ENCODE peak calls at places on chromosome 10, in seven cellular contexts. V is astrocyte; H is CD4-positive, alpha-beta memory T cell; I is pancreas; Q is stomach; C is tibial artery; N is cardiac muscle cell. X is an unnamed sample.

GRCh38 chr10:116728526-116729096 is 13.8 kb downstream of the HSPA12A start:
- DNase-seq in V (peak; percentile 92), H (no peak), I (no peak), Q (no peak), C (no peak), N (no peak), X (no peak)

GRCh38 chr10:102718220-102718619 is 3.8 kb downstream of the SFXN2 start:
- DNase-seq in V (peak; percentile 60), H (no peak), I (no peak), Q (no peak), C (no peak), N (peak; percentile 67), X (no peak)

GRCh38 chr10:42970451-42971250 is 106.2 kb upstream of the RET start:
- DNase-seq in V (no peak), H (no peak), I (no peak), Q (peak; percentile 22), C (peak; percentile 55), N (no peak), X (no peak)

GRCh38 chr10:51034769-51035168 is 39.5 kb upstream of the PRKG1 start:
- DNase-seq in V (no peak), H (no peak), I (no peak), Q (no peak), C (no peak), N (no peak), X (no peak)

GRCh38 chr10:61819208-61819607 is 82.3 kb upstream of the ARID5B start:
- DNase-seq in V (no peak), H (no peak), I (no peak), Q (no peak), C (no peak), N (no peak), X (no peak)

GRCh38 chr10:625335-625699 is 64.2 kb downstream of the DIP2C start:
- DNase-seq in V (peak; percentile 24), H (no peak), I (peak; percentile 28), Q (no peak), C (peak; percentile 80), N (peak; percentile 15), X (no peak)

GRCh38 chr10:34484164-34484563 is 330.9 kb downstream of the PARD3 start:
- DNase-seq in V (no peak), H (no peak), I (no peak), Q (no peak), C (no peak), N (no peak), X (no peak)

GRCh38 chr10:116470071-116470470 is 42.4 kb downstream of the PNLIPRP3 start:
- DNase-seq in V (no peak), H (no peak), I (no peak), Q (no peak), C (no peak), N (no peak), X (no peak)

GRCh38 chr10:60182691-60183090 is 207.0 kb downstream of the ANK3 start:
- DNase-seq in V (peak; percentile 57), H (no peak), I (no peak), Q (no peak), C (no peak), N (no peak), X (no peak)

GRCh38 chr10:58158806-58159205 is 108.9 kb downstream of the IPMK start:
- DNase-seq in V (peak; percentile 59), H (no peak), I (no peak), Q (no peak), C (no peak), N (no peak), X (no peak)

GRCh38 chr10:47311900-47312662 is 10.2 kb upstream of the GDF2 start:
- DNase-seq in V (peak; percentile 18), H (peak; percentile 79), I (peak; percentile 84), Q (peak; percentile 87), C (peak; percentile 89), N (peak; percentile 89), X (peak; percentile 32)

GRCh38 chr10:33129181-33129928 is 171.3 kb upstream of the ITGB1 start:
- DNase-seq in V (peak; percentile 99), H (no peak), I (no peak), Q (no peak), C (no peak), N (no peak), X (no peak)

GRCh38 chr10:27360581-27361172 is 120.1 kb upstream of the ACBD5 start:
- DNase-seq in V (peak; percentile 42), H (peak; percentile 80), I (peak; percentile 46), Q (peak; percentile 84), C (peak; percentile 75), N (peak; percentile 82), X (peak; percentile 53)

GRCh38 chr10:74542077-74542476 is 284.3 kb upstream of the KAT6B start:
- DNase-seq in V (peak; percentile 47), H (no peak), I (no peak), Q (no peak), C (peak; percentile 66), N (no peak), X (no peak)

GRCh38 chr10:68348265-68348741 is 15.6 kb upstream of the PBLD start:
- DNase-seq in V (peak; percentile 27), H (peak; percentile 49), I (no peak), Q (peak; percentile 36), C (no peak), N (peak; percentile 57), X (peak; percentile 58)

GRCh38 chr10:5534880-5535856 is 10.4 kb downstream of the CALML3 start:
- DNase-seq in V (no peak), H (no peak), I (no peak), Q (no peak), C (peak; percentile 56), N (no peak), X (no peak)

GRCh38 chr10:36608251-36608650 is 517.1 kb upstream of the ANKRD30A start:
- DNase-seq in V (peak; percentile 68), H (no peak), I (no peak), Q (no peak), C (no peak), N (no peak), X (no peak)

GRCh38 chr10:95403690-95404459 is 113.1 kb upstream of the PDLIM1 start:
- DNase-seq in V (no peak), H (no peak), I (no peak), Q (no peak), C (no peak), N (peak; percentile 53), X (no peak)

GRCh38 chr10:14009315-14010082 is 321.2 kb downstream of the FRMD4A start:
- DNase-seq in V (peak; percentile 93), H (peak; percentile 71), I (no peak), Q (no peak), C (no peak), N (no peak), X (no peak)

GRCh38 chr10:18601321-18601720 is 50.1 kb downstream of the NSUN6 start:
- DNase-seq in V (no peak), H (no peak), I (no peak), Q (no peak), C (no peak), N (no peak), X (no peak)

GRCh38 chr10:24616536-24616935 is 107.2 kb downstream of the ARHGAP21 start:
- DNase-seq in V (peak; percentile 22), H (no peak), I (no peak), Q (no peak), C (no peak), N (no peak), X (no peak)

GRCh38 chr10:96716396-96716795 is 3.9 kb downstream of the PIK3AP1 start:
- DNase-seq in V (no peak), H (no peak), I (no peak), Q (no peak), C (no peak), N (no peak), X (no peak)
- H3K36me3 ChIP-seq in V (no peaks in the 10 kb centered on the region), H (no peaks in the 10 kb centered on the region), I (no peaks in the 10 kb centered on the region), Q (no peaks in the 10 kb centered on the region), C (no peaks in the 10 kb centered on the region), N (no peaks in the 10 kb centered on the region), X (peaks cover 2% of the 10 kb centered on the region)

GRCh38 chr10:114943000-114943399 is 5.0 kb downstream of the TRUB1 start:
- DNase-seq in V (no peak), H (no peak), I (no peak), Q (no peak), C (no peak), N (no peak), X (no peak)
- H3K36me3 ChIP-seq in V (peaks cover 28% of the 10 kb centered on the region), H (peaks cover 25% of the 10 kb centered on the region), I (peaks cover 9% of the 10 kb centered on the region), Q (peaks cover 60% of the 10 kb centered on the region), C (peaks cover 49% of the 10 kb centered on the region), N (peaks cover 22% of the 10 kb centered on the region), X (peaks cover 14% of the 10 kb centered on the region)

GRCh38 chr10:132205650-132206376 is 19.1 kb downstream of the DPYSL4 start:
- DNase-seq in V (no peak), H (no peak), I (no peak), Q (no peak), C (no peak), N (no peak), X (no peak)

GRCh38 chr10:132206806-132207535 is 20.2 kb downstream of the DPYSL4 start:
- DNase-seq in V (no peak), H (no peak), I (no peak), Q (no peak), C (no peak), N (no peak), X (no peak)

GRCh38 chr10:132207536-132208488 is 21.1 kb downstream of the DPYSL4 start:
- DNase-seq in V (no peak), H (no peak), I (no peak), Q (no peak), C (no peak), N (no peak), X (no peak)

GRCh38 chr10:132204781-132205473 is 18.2 kb downstream of the DPYSL4 start:
- DNase-seq in V (no peak), H (no peak), I (no peak), Q (no peak), C (no peak), N (no peak), X (no peak)

GRCh38 chr10:132206377-132206745 is 19.6 kb downstream of the DPYSL4 start:
- DNase-seq in V (no peak), H (no peak), I (no peak), Q (no peak), C (no peak), N (no peak), X (no peak)
- H3K36me3 ChIP-seq in V (no peaks in the 10 kb centered on the region), H (no peaks in the 10 kb centered on the region), I (no peaks in the 10 kb centered on the region), Q (peaks cover 21% of the 10 kb centered on the region), C (peaks cover 10% of the 10 kb centered on the region), N (no peaks in the 10 kb centered on the region), X (no peaks in the 10 kb centered on the region)

GRCh38 chr10:63719174-63719856 is 198.1 kb downstream of the REEP3 start:
- DNase-seq in V (no peak), H (no peak), I (no peak), Q (no peak), C (no peak), N (no peak), X (no peak)
- H3K36me3 ChIP-seq in V (no peaks in the 10 kb centered on the region), H (no peaks in the 10 kb centered on the region), I (no peaks in the 10 kb centered on the region), Q (no peaks in the 10 kb centered on the region), C (no peaks in the 10 kb centered on the region), N (no peaks in the 10 kb centered on the region), X (no peaks in the 10 kb centered on the region)

GRCh38 chr10:86905429-86905828 is 52.0 kb downstream of the MMRN2 start:
- DNase-seq in V (no peak), H (no peak), I (no peak), Q (no peak), C (no peak), N (no peak), X (no peak)
- H3K36me3 ChIP-seq in V (peaks cover 31% of the 10 kb centered on the region), H (peaks cover 7% of the 10 kb centered on the region), I (no peaks in the 10 kb centered on the region), Q (peaks cover 67% of the 10 kb centered on the region), C (peaks cover 47% of the 10 kb centered on the region), N (no peaks in the 10 kb centered on the region), X (peaks cover 9% of the 10 kb centered on the region)

DNA sequence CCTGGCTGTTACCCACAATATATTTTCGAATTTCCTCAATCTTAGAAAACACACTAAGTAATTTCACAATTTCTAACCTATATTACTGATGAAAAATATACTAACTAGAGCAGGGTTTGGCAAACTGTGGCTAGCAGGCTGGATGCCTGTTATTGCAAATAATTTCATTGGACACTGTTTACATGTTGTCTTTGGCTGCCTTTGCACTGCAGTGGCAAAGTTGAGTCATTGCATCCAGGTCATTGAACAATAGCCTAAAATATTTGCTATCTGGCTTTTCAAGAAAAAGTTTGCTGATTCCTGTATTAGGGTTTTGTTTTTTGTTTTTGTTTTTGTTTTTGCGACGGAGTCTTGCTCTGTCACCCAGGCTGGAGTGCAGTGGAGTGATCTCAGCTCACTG is 47.2 kb downstream of the KIF11 start:
- DNase-seq in V (peak; percentile 52), H (no peak), I (no peak), Q (no peak), C (no peak), N (no peak), X (peak; percentile 50)
- H3K36me3 ChIP-seq in V (peaks cover 8% of the 10 kb centered on the region), H (no peaks in the 10 kb centered on the region), I (no peaks in the 10 kb centered on the region), Q (no peaks in the 10 kb centered on the region), C (no peaks in the 10 kb centered on the region), N (peaks cover 13% of the 10 kb centered on the region), X (peaks cover 52% of the 10 kb centered on the region)

X was measured in Panc1.